ENCODE peak calls at places on chromosomes 16 and 17, in ten cellular contexts. G is testis; X is anterior cingulate cortex; K is Right ventricle myocardium superior; R is heart left ventricle; I is mesothelial cell of epicardium; T is activated CD8-positive, alpha-beta memory T cell treated with anti-CD3 and anti-CD28 coated beads, Interleukin-2, amount 50 U/mL, for 4 hours; F is foreskin keratinocyte; W is AG08395; M is T-cell. V is an unnamed sample.
A peak's percentile ranks its signal among the peaks of the same experiment; 100 is the strongest.

GRCh38 chr16:50166511-50167500 is 13.7 kb downstream of the TENT4B start:
- DNase-seq in F (peak; percentile 34), W (no peak), G (no peak), M (no peak), X (no peak), K (no peak), I (no peak), T (peak; percentile 28), R (no peak), V (no peak)

GRCh38 chr17:71217769-71218168 is 903.1 kb upstream of the SOX9 start:
- DNase-seq in W (no peak), G (no peak), X (no peak), I (no peak), M (no peak), T (no peak), F (peak; percentile 83), R (no peak), K (no peak), V (no peak)

GRCh38 chr17:71460943-71461342 is 659.9 kb upstream of the SOX9 start:
- DNase-seq in W (peak; percentile 6), X (no peak), I (no peak), F (no peak), R (no peak), K (no peak), M (no peak), T (no peak), G (peak; percentile 58), V (no peak)

GRCh38 chr17:81566461-81567126 is 14.4 kb upstream of the FAAP100 start:
- DNase-seq in K (peak; percentile 81), I (peak; percentile 57), T (no peak), R (peak; percentile 62), X (peak; percentile 35), G (peak; percentile 72), W (peak; percentile 89), F (peak; percentile 85), M (no peak), V (peak; percentile 85)

GRCh38 chr16:86134802-86135461 is 236.0 kb downstream of the IRF8 start:
- DNase-seq in M (no peak), X (no peak), T (no peak), W (no peak), K (no peak), I (no peak), R (no peak), F (no peak), G (no peak), V (no peak)

GRCh38 chr16:19599968-19600716 is 44.6 kb downstream of the VPS35L start:
- DNase-seq in M (no peak), W (no peak), T (no peak), X (no peak), I (no peak), G (no peak), R (no peak), F (no peak), K (no peak), V (no peak)

GRCh38 chr16:4501071-4501478 is 24.9 kb downstream of the HMOX2 start:
- DNase-seq in I (no peak), T (no peak), W (peak; percentile 40), X (no peak), K (no peak), G (no peak), R (no peak), M (no peak), F (no peak), V (no peak)

GRCh38 chr16:4510131-4510530 is 28.4 kb downstream of the CDIP1 start:
- DNase-seq in M (no peak), K (no peak), T (no peak), I (no peak), G (no peak), F (no peak), R (no peak), W (no peak), X (no peak), V (no peak)

GRCh38 chr17:6454495-6455320 is 10.5 kb downstream of the PIMREG start:
- DNase-seq in X (no peak), T (no peak), F (no peak), I (no peak), K (no peak), R (peak; percentile 9), G (no peak), M (no peak), W (no peak), V (no peak)

GRCh38 chr16:82671743-82672142 is 45.0 kb downstream of the CDH13 start:
- DNase-seq in K (no peak), F (no peak), W (no peak), I (no peak), G (no peak), R (no peak), T (peak; percentile 30), M (peak; percentile 18), X (no peak), V (no peak)

GRCh38 chr17:5789443-5789842 is 205.1 kb upstream of the NLRP1 start:
- DNase-seq in T (no peak), M (no peak), X (no peak), K (no peak), R (no peak), G (no peak), F (no peak), I (no peak), W (no peak), V (no peak)

GRCh38 chr16:70714526-70715112 is 28.8 kb upstream of the MTSS2 start:
- DNase-seq in G (no peak), F (no peak), W (no peak), M (no peak), T (no peak), X (no peak), I (no peak), K (no peak), R (no peak), V (no peak)

GRCh38 chr16:28192811-28193529 is 18.8 kb downstream of the XPO6 start:
- DNase-seq in W (no peak), I (no peak), T (peak; percentile 75), X (no peak), G (no peak), M (peak; percentile 58), R (no peak), F (no peak), K (no peak), V (no peak)

GRCh38 chr17:5499790-5500189 is 13.4 kb downstream of the MIS12 start:
- DNase-seq in X (no peak), M (no peak), T (peak; percentile 17), K (no peak), F (no peak), R (no peak), I (no peak), G (no peak), W (peak; percentile 40), V (peak; percentile 35)

GRCh38 chr17:48578616-48579560 is 738 bp upstream of the HOXB4 start:
- DNase-seq in W (no peak), K (no peak), R (no peak), M (no peak), I (no peak), X (no peak), G (no peak), F (no peak), T (no peak), V (no peak)

GRCh38 chr17:74045608-74046007 is 157.9 kb upstream of the RPL38 start:
- DNase-seq in X (no peak), W (no peak), K (no peak), F (no peak), R (no peak), I (no peak), T (no peak), G (no peak), M (no peak), V (no peak)

GRCh38 chr16:69610356-69610755 is 44.6 kb downstream of the NFAT5 start:
- DNase-seq in G (no peak), W (peak; percentile 52), K (no peak), X (no peak), F (no peak), I (no peak), M (no peak), R (no peak), T (no peak), V (no peak)

GRCh38 chr17:42129109-42129837 is 6.7 kb downstream of the HSPB9 start:
- DNase-seq in G (peak; percentile 86), K (peak; percentile 72), F (no peak), I (no peak), M (no peak), X (no peak), W (no peak), T (no peak), R (peak; percentile 75), V (no peak)

GRCh38 chr17:63433746-63434591 is 12.1 kb downstream of the CYB561 start:
- DNase-seq in W (peak; percentile 96), G (peak; percentile 72), M (no peak), K (peak; percentile 93), T (no peak), R (peak; percentile 89), I (no peak), X (no peak), F (peak; percentile 61), V (peak; percentile 79)

GRCh38 chr16:50316102-50316847 is 49.9 kb downstream of the ADCY7 start:
- DNase-seq in X (no peak), M (no peak), W (no peak), G (no peak), T (no peak), F (no peak), R (no peak), I (no peak), K (no peak), V (no peak)

GRCh38 chr17:27644586-27644985 is 13.6 kb downstream of the LGALS9 start:
- DNase-seq in W (no peak), K (peak; percentile 76), F (peak; percentile 16), G (no peak), I (no peak), R (peak; percentile 59), X (peak; percentile 15), M (no peak), T (no peak), V (no peak)

GRCh38 chr16:4214215-4214621 is 27.7 kb downstream of the SRL start:
- DNase-seq in K (no peak), F (peak; percentile 96), I (no peak), G (no peak), W (peak; percentile 89), X (no peak), R (peak; percentile 62), T (no peak), M (no peak), V (peak; percentile 81)

GRCh38 chr17:79740413-79740812 is 9.7 kb downstream of the ENPP7 start:
- DNase-seq in T (no peak), G (no peak), K (no peak), F (no peak), X (no peak), R (no peak), I (no peak), W (no peak), M (no peak), V (no peak)

GRCh38 chr17:40319651-40320550 is 10.9 kb downstream of the RARA start:
- DNase-seq in G (peak; percentile 61), R (peak; percentile 55), W (no peak), I (no peak), X (no peak), T (peak; percentile 85), F (no peak), K (no peak), M (peak; percentile 72), V (no peak)

GRCh38 chr17:73715714-73716113 is 71.5 kb upstream of the SDK2 start:
- DNase-seq in R (no peak), G (peak; percentile 32), K (no peak), W (no peak), F (no peak), X (no peak), M (no peak), I (no peak), T (no peak), V (no peak)

GRCh38 chr16:85153046-85153445 is 40.8 kb upstream of the CIBAR2 start:
- DNase-seq in R (no peak), I (no peak), K (no peak), M (no peak), W (no peak), G (no peak), F (no peak), X (no peak), T (no peak), V (no peak)

GRCh38 chr17:7234100-7235012 is at the start of gene DVL2:
- DNase-seq in W (peak; percentile 96), X (peak; percentile 96), G (peak; percentile 98), M (peak; percentile 91), F (peak; percentile 85), I (peak; percentile 93), R (peak; percentile 97), K (peak; percentile 96), T (peak; percentile 95), V (peak; percentile 95)

GRCh38 chr17:51231999-51232398 is 27.9 kb downstream of the MBTD1 start:
- DNase-seq in K (no peak), R (no peak), I (no peak), T (no peak), W (no peak), G (no peak), X (no peak), M (no peak), F (no peak), V (no peak)

V was measured in HTR-8/SVneo.